ENCODE peak calls at places on chromosomes 7 and 10, in four cellular contexts. C is K562, A is HepG2, F is HCT116. L is an unnamed sample.

GRCh38 chr7:141698247-141699015 is 3.5 kb downstream of the DENND11 start:
- DNase-seq in C (no peak), A (no peak), F (no peak), L (no peak)

GRCh38 chr10:86402283-86402931 is 35.8 kb upstream of the GRID1 start:
- DNase-seq in C (no peak), A (peak), F (no peak), L (no peak)

GRCh38 chr7:55052081-55052480 is 33.3 kb downstream of the EGFR start:
- DNase-seq in F (no peak), C (no peak), A (no peak), L (no peak)

GRCh38 chr7:161786-162185 is 30.6 kb upstream of the FAM20C start:
- DNase-seq in F (no peak), C (no peak), A (no peak), L (no peak)

GRCh38 chr10:93598157-93598556 is 2.9 kb downstream of the RBP4 start:
- DNase-seq in A (no peak), F (no peak), C (no peak), L (no peak)

GRCh38 chr7:106858618-106859532 is 6.2 kb upstream of the PIK3CG start:
- DNase-seq in C (peak), A (no peak), F (no peak), L (no peak)

GRCh38 chr7:29812185-29812876 is 6.0 kb downstream of the WIPF3 start:
- DNase-seq in C (no peak), A (no peak), F (no peak), L (no peak)

GRCh38 chr7:100540073-100540723 is 1.2 kb downstream of the AGFG2 start:
- DNase-seq in F (no peak), A (peak), C (no peak), L (no peak)

GRCh38 chr7:42227931-42228591 is 8.9 kb downstream of the GLI3 start:
- DNase-seq in F (no peak), C (no peak), A (no peak), L (no peak)

GRCh38 chr10:79407811-79408795 is 37.3 kb downstream of the ZCCHC24 start:
- DNase-seq in C (no peak), A (no peak), F (no peak), L (no peak)

GRCh38 chr7:112430649-112431048 is 19.6 kb upstream of the IFRD1 start:
- DNase-seq in C (no peak), A (no peak), F (no peak), L (no peak)

GRCh38 chr10:3893102-3893473 is 108.1 kb upstream of the KLF6 start:
- DNase-seq in A (no peak), C (no peak), F (no peak), L (no peak)

GRCh38 chr7:10643545-10643944 is 330.1 kb upstream of the PHF14 start:
- DNase-seq in C (no peak), F (no peak), A (no peak), L (no peak)

GRCh38 chr7:20317413-20317812 is 13.3 kb upstream of the ITGB8 start:
- DNase-seq in A (no peak), F (no peak), C (no peak), L (no peak)

GRCh38 chr7:43112088-43112940 is at the start of gene HECW1:
- DNase-seq in A (no peak), F (no peak), C (no peak), L (no peak)

GRCh38 chr10:90579602-90580242 is 278.1 kb downstream of the HTR7 start:
- DNase-seq in C (no peak), F (peak), A (peak), L (no peak)

GRCh38 chr10:86340176-86340990 is 26.2 kb downstream of the GRID1 start:
- DNase-seq in F (no peak), C (no peak), A (no peak), L (no peak)

GRCh38 chr10:3424102-3424803 is 251.7 kb upstream of the PITRM1 start:
- DNase-seq in A (no peak), C (no peak), F (peak), L (no peak)

GRCh38 chr7:129825554-129826267 is 127.0 kb downstream of the UBE2H start:
- DNase-seq in C (peak), A (peak), F (peak), L (peak)

GRCh38 chr7:102393467-102393866 is 2.7 kb upstream of the PRKRIP1 start:
- DNase-seq in C (no peak), F (no peak), A (no peak), L (no peak)

GRCh38 chr10:94640562-94640961 is 43.0 kb upstream of the CYP2C18 start:
- DNase-seq in A (no peak), F (no peak), C (no peak), L (no peak)

GRCh38 chr7:28217161-28217560 is 36.6 kb upstream of the JAZF1 start:
- DNase-seq in F (no peak), C (no peak), A (no peak), L (no peak)

GRCh38 chr7:28296571-28297483 is 115.5 kb upstream of the CREB5 start:
- DNase-seq in A (no peak), C (peak), F (peak), L (no peak)

GRCh38 chr7:17640730-17641377 is 299.4 kb downstream of the SNX13 start:
- DNase-seq in C (peak), F (peak), A (peak), L (no peak)

GRCh38 chr7:27245124-27245797 is 2.7 kb downstream of the EVX1 start:
- DNase-seq in A (no peak), F (no peak), C (no peak), L (no peak)

GRCh38 chr7:111067251-111067650 is 23.7 kb upstream of the LRRN3 start:
- DNase-seq in C (peak), F (no peak), A (no peak), L (no peak)
- H3K27ac ChIP-seq in C (peak), F (no peak), A (no peak), L (no peak)

GRCh38 chr7:44847509-44847919 is 373 bp downstream of the H2AZ2 start:
- DNase-seq in C (peak), A (peak), F (peak), L (peak)

GRCh38 chr7:44847920-44848634 is at the start of gene H2AZ2:
- DNase-seq in F (peak), A (peak), C (peak), L (peak)

GRCh38 chr7:44852590-44852989 is 4.7 kb upstream of the H2AZ2 start:
- DNase-seq in F (no peak), C (no peak), A (no peak), L (no peak)

GRCh38 chr7:44846816-44847508 is 925 bp downstream of the H2AZ2 start:
- DNase-seq in A (no peak), C (no peak), F (no peak), L (no peak)

GRCh38 chr7:44849277-44850210 is 1.7 kb upstream of the H2AZ2 start:
- DNase-seq in C (no peak), F (no peak), A (no peak), L (no peak)
- TF ChIP-seq TCF7L2 in C (no peak), F (no peak), A (no peak), L (no peak)

GRCh38 chr10:75294866-75295692 is 59.3 kb upstream of the COMTD1 start:
- DNase-seq in F (peak), C (peak), A (peak), L (no peak)
- H3K27ac ChIP-seq in F (peak), C (no peak), A (no peak), L (no peak)

GRCh38 chr7:140402178-140402835 is 1.6 kb upstream of the RAB19 start:
- DNase-seq in A (no peak), F (no peak), C (no peak), L (no peak)
- TF ChIP-seq TCF7L2 in A (no peak), F (no peak), C (no peak), L (no peak)

DNA sequence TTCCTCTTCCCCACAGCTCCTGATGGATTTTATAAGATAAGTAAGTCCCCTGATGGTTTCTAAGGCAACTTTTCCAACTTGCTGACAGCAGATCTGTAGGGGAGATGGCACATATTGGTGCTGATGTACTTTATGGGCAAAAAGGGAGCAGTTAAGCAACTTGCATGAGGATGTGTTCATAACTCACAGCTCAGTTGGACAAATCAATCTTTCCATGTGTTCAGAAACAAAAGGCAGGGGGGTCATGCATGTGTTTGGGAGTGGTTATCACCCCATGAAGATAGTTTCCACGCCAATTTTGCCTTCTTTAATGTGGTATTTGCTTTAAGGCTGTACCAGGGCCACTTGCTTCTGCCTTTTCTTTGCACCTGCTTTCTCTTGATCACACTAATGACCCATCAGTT is 6.1 kb downstream of the RBM20 start:
- DNase-seq in F (no peak), C (no peak), A (no peak), L (no peak)
- H3K27ac ChIP-seq in F (no peak), C (peak), A (no peak), L (no peak)